ENCODE peak calls at places on chromosome 9, in six cellular contexts. One of them, this sample, is unnamed.
A peak's percentile ranks its signal among the peaks of the same experiment; 100 is the strongest.

GRCh38 chr9:137956039-137956438 is 78.5 kb downstream of the CACNA1B start:
- DNase-seq in SJSA1: no peak
- DNase-seq in endodermal cell: no peak
- DNase-seq in fibroblast of lung: no peak
- DNase-seq in stomach: no peak
- DNase-seq in IMR-90: no peak
- DNase-seq in this sample: no peak

GRCh38 chr9:78286946-78287388 is 10.0 kb upstream of the PSAT1 start:
- DNase-seq in IMR-90: no peak
- DNase-seq in stomach: no peak
- DNase-seq in fibroblast of lung: no peak
- DNase-seq in SJSA1: no peak
- DNase-seq in endodermal cell: no peak
- DNase-seq in this sample: no peak

GRCh38 chr9:12415361-12415760 is 277.8 kb upstream of the TYRP1 start:
- DNase-seq in stomach: no peak
- DNase-seq in fibroblast of lung: no peak
- DNase-seq in endodermal cell: no peak
- DNase-seq in IMR-90: no peak
- DNase-seq in SJSA1: no peak
- DNase-seq in this sample: no peak

GRCh38 chr9:73046769-73047168 is 93.9 kb upstream of the ALDH1A1 start:
- DNase-seq in SJSA1: no peak
- DNase-seq in endodermal cell: no peak
- DNase-seq in IMR-90: no peak
- DNase-seq in fibroblast of lung: no peak
- DNase-seq in stomach: no peak
- DNase-seq in this sample: no peak

GRCh38 chr9:133542002-133542401 is 7.5 kb downstream of the ADAMTSL2 start:
- DNase-seq in endodermal cell: no peak
- DNase-seq in IMR-90: no peak
- DNase-seq in fibroblast of lung: no peak
- DNase-seq in stomach: peak; percentile 45
- DNase-seq in SJSA1: no peak
- DNase-seq in this sample: no peak

GRCh38 chr9:20592673-20593072 is 29.6 kb downstream of the MLLT3 start:
- DNase-seq in stomach: no peak
- DNase-seq in IMR-90: peak; percentile 52
- DNase-seq in fibroblast of lung: peak; percentile 82
- DNase-seq in endodermal cell: no peak
- DNase-seq in SJSA1: no peak
- DNase-seq in this sample: no peak

GRCh38 chr9:84163227-84163626 is 177.3 kb downstream of the SLC28A3 start:
- DNase-seq in endodermal cell: no peak
- DNase-seq in fibroblast of lung: no peak
- DNase-seq in stomach: no peak
- DNase-seq in IMR-90: no peak
- DNase-seq in SJSA1: no peak
- DNase-seq in this sample: no peak

GRCh38 chr9:88476491-88477271 is 58.3 kb upstream of the NXNL2 start:
- DNase-seq in IMR-90: peak; percentile 28
- DNase-seq in SJSA1: peak; percentile 21
- DNase-seq in stomach: no peak
- DNase-seq in endodermal cell: no peak
- DNase-seq in fibroblast of lung: peak; percentile 78
- DNase-seq in this sample: no peak

GRCh38 chr9:121563425-121563824 is 63.8 kb upstream of the GGTA1 start:
- DNase-seq in stomach: no peak
- DNase-seq in endodermal cell: no peak
- DNase-seq in fibroblast of lung: no peak
- DNase-seq in IMR-90: no peak
- DNase-seq in SJSA1: no peak
- DNase-seq in this sample: no peak

GRCh38 chr9:118215544-118215943 is 511.3 kb downstream of the TLR4 start:
- DNase-seq in fibroblast of lung: no peak
- DNase-seq in endodermal cell: no peak
- DNase-seq in stomach: no peak
- DNase-seq in SJSA1: no peak
- DNase-seq in IMR-90: no peak
- DNase-seq in this sample: no peak

GRCh38 chr9:136700959-136701664 is 11.3 kb upstream of the DIPK1B start:
- DNase-seq in SJSA1: no peak
- DNase-seq in endodermal cell: no peak
- DNase-seq in stomach: no peak
- DNase-seq in fibroblast of lung: no peak
- DNase-seq in IMR-90: peak; percentile 16
- DNase-seq in this sample: no peak

GRCh38 chr9:115668506-115668905 is 485.1 kb upstream of the PAPPA start:
- DNase-seq in endodermal cell: no peak
- DNase-seq in fibroblast of lung: peak; percentile 94
- DNase-seq in stomach: no peak
- DNase-seq in IMR-90: peak; percentile 94
- DNase-seq in SJSA1: peak; percentile 46
- DNase-seq in this sample: no peak

GRCh38 chr9:128282500-128282899 is 6.4 kb downstream of the SWI5 start:
- DNase-seq in fibroblast of lung: peak; percentile 81
- DNase-seq in SJSA1: no peak
- DNase-seq in stomach: no peak
- DNase-seq in endodermal cell: no peak
- DNase-seq in IMR-90: peak; percentile 76
- DNase-seq in this sample: no peak

GRCh38 chr9:129550199-129550839 is 70.6 kb downstream of the C9orf50 start:
- DNase-seq in IMR-90: peak; percentile 70
- DNase-seq in stomach: peak; percentile 87
- DNase-seq in SJSA1: peak; percentile 36
- DNase-seq in endodermal cell: peak; percentile 84
- DNase-seq in fibroblast of lung: peak; percentile 83
- DNase-seq in this sample: no peak

GRCh38 chr9:11192993-11193392 is 580.2 kb upstream of the PTPRD start:
- DNase-seq in stomach: no peak
- DNase-seq in IMR-90: no peak
- DNase-seq in SJSA1: no peak
- DNase-seq in fibroblast of lung: no peak
- DNase-seq in endodermal cell: no peak
- DNase-seq in this sample: no peak

GRCh38 chr9:81575976-81576375 is 113.4 kb downstream of the TLE1 start:
- DNase-seq in endodermal cell: no peak
- DNase-seq in fibroblast of lung: peak; percentile 66
- DNase-seq in IMR-90: peak; percentile 79
- DNase-seq in SJSA1: no peak
- DNase-seq in stomach: no peak
- DNase-seq in this sample: no peak

GRCh38 chr9:114894801-114895433 is 35.5 kb downstream of the TNFSF8 start:
- DNase-seq in stomach: no peak
- DNase-seq in IMR-90: peak; percentile 99
- DNase-seq in fibroblast of lung: peak; percentile 98
- DNase-seq in SJSA1: peak; percentile 83
- DNase-seq in endodermal cell: peak; percentile 52
- DNase-seq in this sample: peak; percentile 65

GRCh38 chr9:108584860-108585259 is 270.9 kb downstream of the ACTL7B start:
- DNase-seq in IMR-90: no peak
- DNase-seq in endodermal cell: no peak
- DNase-seq in SJSA1: no peak
- DNase-seq in fibroblast of lung: no peak
- DNase-seq in stomach: no peak
- DNase-seq in this sample: no peak

GRCh38 chr9:115118471-115119156 is 657 bp upstream of the TNC start:
- DNase-seq in SJSA1: peak; percentile 82
- DNase-seq in IMR-90: peak; percentile 93
- DNase-seq in stomach: peak; percentile 60
- DNase-seq in fibroblast of lung: peak; percentile 94
- DNase-seq in endodermal cell: peak; percentile 95
- DNase-seq in this sample: no peak

GRCh38 chr9:89597711-89598707 is 6.8 kb upstream of the GADD45G start:
- DNase-seq in fibroblast of lung: peak; percentile 39
- DNase-seq in endodermal cell: peak; percentile 88
- DNase-seq in stomach: peak; percentile 64
- DNase-seq in IMR-90: peak; percentile 59
- DNase-seq in SJSA1: peak; percentile 11
- DNase-seq in this sample: peak; percentile 51

GRCh38 chr9:113299800-113300292 is 3.3 kb downstream of the RNF183 start:
- DNase-seq in endodermal cell: no peak
- DNase-seq in IMR-90: no peak
- DNase-seq in stomach: peak; percentile 53
- DNase-seq in SJSA1: no peak
- DNase-seq in fibroblast of lung: no peak
- DNase-seq in this sample: no peak

GRCh38 chr9:96449522-96449843 is 486 bp upstream of the HABP4 start:
- DNase-seq in endodermal cell: no peak
- DNase-seq in stomach: no peak
- DNase-seq in fibroblast of lung: no peak
- DNase-seq in IMR-90: no peak
- DNase-seq in SJSA1: no peak
- DNase-seq in this sample: no peak

GRCh38 chr9:118455781-118456180 is 751.6 kb downstream of the TLR4 start:
- DNase-seq in fibroblast of lung: peak; percentile 0
- DNase-seq in IMR-90: no peak
- DNase-seq in SJSA1: no peak
- DNase-seq in endodermal cell: no peak
- DNase-seq in stomach: no peak
- DNase-seq in this sample: no peak

DNA sequence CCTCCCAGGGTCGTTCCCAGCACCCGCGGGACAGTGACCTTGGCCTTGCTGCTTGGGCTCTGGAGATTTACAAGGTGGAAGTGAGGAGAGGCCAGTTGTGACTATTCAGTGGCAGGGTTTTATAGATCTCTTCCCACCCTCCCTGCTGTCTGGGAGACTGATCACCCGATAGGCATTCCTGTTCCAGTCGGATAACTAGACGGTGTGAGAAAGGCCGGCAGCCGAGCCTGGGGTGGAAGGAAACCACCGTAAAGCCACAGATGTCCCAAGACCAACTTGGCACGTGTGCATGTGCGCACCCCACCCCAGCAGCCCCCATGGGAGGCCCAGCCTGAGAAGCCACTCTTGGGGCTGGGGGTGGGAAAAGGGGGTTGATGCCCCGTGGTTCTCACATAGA is 225.9 kb downstream of the FANCC start:
- DNase-seq in fibroblast of lung: peak; percentile 87
- DNase-seq in stomach: no peak
- DNase-seq in endodermal cell: no peak
- DNase-seq in IMR-90: peak; percentile 53
- DNase-seq in SJSA1: peak; percentile 87
- DNase-seq in this sample: no peak
- H3K27ac ChIP-seq in fibroblast of lung: peak overlapping the region; percentile 74
- H3K27ac ChIP-seq in stomach: peak overlapping the region; percentile 91
- H3K27ac ChIP-seq in endodermal cell: peak overlapping the region; percentile 91
- H3K27ac ChIP-seq in IMR-90: no peak overlapping the region
- H3K27ac ChIP-seq in SJSA1: peak overlapping the region; percentile 90
- H3K27ac ChIP-seq in this sample: no peak overlapping the region

GRCh38 chr9:14213504-14213903 is 100.4 kb downstream of the NFIB start:
- DNase-seq in IMR-90: no peak
- DNase-seq in stomach: no peak
- DNase-seq in fibroblast of lung: no peak
- DNase-seq in endodermal cell: no peak
- DNase-seq in SJSA1: no peak
- DNase-seq in this sample: no peak

GRCh38 chr9:14214065-14214684 is 99.8 kb downstream of the NFIB start:
- DNase-seq in fibroblast of lung: no peak
- DNase-seq in IMR-90: no peak
- DNase-seq in stomach: no peak
- DNase-seq in endodermal cell: no peak
- DNase-seq in SJSA1: no peak
- DNase-seq in this sample: no peak

GRCh38 chr9:14215614-14216013 is 98.3 kb downstream of the NFIB start:
- DNase-seq in SJSA1: no peak
- DNase-seq in fibroblast of lung: peak; percentile 69
- DNase-seq in endodermal cell: no peak
- DNase-seq in IMR-90: peak; percentile 64
- DNase-seq in stomach: no peak
- DNase-seq in this sample: no peak

GRCh38 chr9:14212697-14213420 is 101.1 kb downstream of the NFIB start:
- DNase-seq in SJSA1: no peak
- DNase-seq in endodermal cell: no peak
- DNase-seq in fibroblast of lung: no peak
- DNase-seq in stomach: no peak
- DNase-seq in IMR-90: no peak
- DNase-seq in this sample: no peak

GRCh38 chr9:14214693-14215092 is 99.2 kb downstream of the NFIB start:
- DNase-seq in SJSA1: no peak
- DNase-seq in IMR-90: no peak
- DNase-seq in endodermal cell: no peak
- DNase-seq in stomach: no peak
- DNase-seq in fibroblast of lung: no peak
- DNase-seq in this sample: no peak
- H3K4me1 ChIP-seq in SJSA1: no peaks in the 10 kb centered on the region
- H3K4me1 ChIP-seq in IMR-90: no peaks in the 10 kb centered on the region
- H3K4me1 ChIP-seq in endodermal cell: no peaks in the 10 kb centered on the region
- H3K4me1 ChIP-seq in stomach: peaks cover 99% of the 10 kb centered on the region
- H3K4me1 ChIP-seq in fibroblast of lung: peaks cover 3% of the 10 kb centered on the region
- H3K4me1 ChIP-seq in this sample: no peaks in the 10 kb centered on the region

GRCh38 chr9:18606281-18606680 is 132.3 kb downstream of the ADAMTSL1 start:
- DNase-seq in IMR-90: peak; percentile 30
- DNase-seq in stomach: no peak
- DNase-seq in fibroblast of lung: peak; percentile 48
- DNase-seq in SJSA1: no peak
- DNase-seq in endodermal cell: no peak
- DNase-seq in this sample: no peak
- H3K27ac ChIP-seq in IMR-90: no peak overlapping the region
- H3K27ac ChIP-seq in stomach: peak overlapping the region; percentile 55
- H3K27ac ChIP-seq in fibroblast of lung: no peak overlapping the region
- H3K27ac ChIP-seq in SJSA1: no peak overlapping the region
- H3K27ac ChIP-seq in endodermal cell: no peak overlapping the region
- H3K27ac ChIP-seq in this sample: no peak overlapping the region

DNA sequence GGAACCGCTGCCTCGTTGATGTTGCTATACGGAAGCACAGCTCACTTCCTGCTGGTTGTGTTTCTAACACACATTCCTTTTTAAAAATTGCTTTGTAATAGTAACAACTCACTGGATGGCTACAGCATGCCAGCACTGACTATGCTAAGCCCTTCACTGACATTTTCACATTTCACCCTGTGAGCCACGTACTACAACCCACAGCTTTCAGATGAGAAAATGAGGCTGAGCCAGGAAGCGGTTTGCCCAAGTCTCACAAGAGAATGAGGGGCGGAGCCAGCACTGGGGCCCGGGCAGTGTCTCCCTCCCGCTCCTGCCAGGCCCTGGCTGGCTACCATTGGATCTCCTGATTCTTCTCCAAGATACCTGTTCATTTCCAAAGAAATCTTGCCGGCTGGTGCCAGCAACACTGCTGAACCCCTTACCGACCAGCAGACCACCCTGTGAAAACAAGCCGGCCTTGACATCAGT is 38.3 kb downstream of the FAM78A start:
- DNase-seq in fibroblast of lung: peak; percentile 92
- DNase-seq in stomach: peak; percentile 80
- DNase-seq in IMR-90: peak; percentile 88
- DNase-seq in SJSA1: peak; percentile 36
- DNase-seq in endodermal cell: peak; percentile 85
- DNase-seq in this sample: peak; percentile 68
- H3K4me1 ChIP-seq in fibroblast of lung: no peaks in the 10 kb centered on the region
- H3K4me1 ChIP-seq in stomach: peaks cover 30% of the 10 kb centered on the region
- H3K4me1 ChIP-seq in IMR-90: peaks cover 7% of the 10 kb centered on the region
- H3K4me1 ChIP-seq in SJSA1: peaks cover 13% of the 10 kb centered on the region
- H3K4me1 ChIP-seq in endodermal cell: peaks cover 12% of the 10 kb centered on the region
- H3K4me1 ChIP-seq in this sample: peaks cover 66% of the 10 kb centered on the region